ENCODE peak calls at places on chromosomes 4 and X, in four cellular contexts. I is A549, P is HepG2, V is H1. U is an unnamed sample.

GRCh38 chrX:123422875-123423274 is 238.8 kb downstream of the GRIA3 start:
- DNase-seq in V (no peak), P (peak), I (peak), U (peak)

GRCh38 chrX:140765043-140765784 is 55.7 kb downstream of the LINC00632 start:
- DNase-seq in P (no peak), V (no peak), I (peak), U (no peak)

GRCh38 chr4:35100932-35101331 is 1143.4 kb downstream of the ARAP2 start:
- DNase-seq in I (no peak), V (no peak), P (no peak), U (no peak)

GRCh38 chr4:1192091-1192492 is 19.7 kb upstream of the SPON2 start:
- DNase-seq in P (no peak), I (peak), V (no peak), U (peak)

GRCh38 chrX:70322784-70323183 is 32.9 kb downstream of the KIF4A start:
- DNase-seq in V (no peak), P (no peak), I (peak), U (no peak)

GRCh38 chrX:154457491-154458115 is 478 bp upstream of the PLXNA3 start:
- DNase-seq in I (no peak), P (no peak), V (peak), U (peak)

GRCh38 chrX:21996872-21997271 is 35.3 kb upstream of the PHEX start:
- DNase-seq in V (no peak), P (peak), I (peak), U (no peak)

GRCh38 chr4:154314248-154314647 is 177.4 kb downstream of the DCHS2 start:
- DNase-seq in P (peak), V (no peak), I (peak), U (no peak)

GRCh38 chr4:183610033-183610432 is 49.0 kb downstream of the RWDD4 start:
- DNase-seq in P (no peak), V (no peak), I (peak), U (peak)

GRCh38 chr4:108168213-108168671 is 490 bp downstream of the LEF1 start:
- DNase-seq in P (no peak), V (no peak), I (no peak), U (no peak)
- TF ChIP-seq PHF8 in P (no peak), V (no peak), I (no peak), U (no peak)

DNA sequence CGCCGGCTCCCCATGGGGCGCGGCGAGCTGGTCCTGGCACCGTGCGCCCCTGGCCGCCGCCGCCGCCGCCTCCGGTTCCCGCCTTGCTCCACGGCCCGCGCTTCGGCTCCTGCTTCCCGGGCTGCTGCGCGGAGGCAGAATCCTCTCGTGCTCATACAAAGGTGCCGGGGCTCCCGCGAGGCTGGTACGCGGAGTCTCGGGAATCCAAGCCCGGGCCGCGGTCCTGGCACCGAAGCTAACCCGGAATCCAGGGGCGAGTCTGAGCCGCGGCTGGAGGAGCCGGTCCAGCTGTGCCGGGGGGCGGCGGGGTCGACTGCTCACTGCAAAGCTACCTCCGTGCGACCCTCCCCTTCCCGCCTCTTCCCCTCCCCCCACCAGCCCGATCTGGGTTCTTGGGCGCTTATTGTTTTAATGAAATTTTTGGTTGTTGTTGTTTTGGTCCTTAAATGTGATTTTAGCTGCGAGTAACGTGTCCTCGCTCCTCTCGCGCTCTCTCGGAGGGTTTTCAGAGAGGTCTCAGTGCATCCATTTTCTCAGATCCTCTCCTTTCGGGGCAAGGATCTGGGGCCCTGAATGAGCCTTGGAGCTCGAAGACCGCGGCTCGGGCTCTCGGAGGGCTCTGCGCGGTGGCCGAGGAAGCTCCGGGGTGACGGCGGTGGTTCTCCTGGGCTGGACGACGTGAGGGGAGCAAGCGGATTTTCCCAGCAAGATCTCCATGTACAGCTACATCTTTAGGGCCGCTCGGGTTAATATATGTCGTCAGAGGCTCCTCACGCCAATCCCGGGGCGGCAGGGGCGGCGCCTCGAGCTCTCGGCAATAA is at the start of gene HAND2:
- DNase-seq in P (no peak), I (peak), V (peak), U (peak)
- TF ChIP-seq RFX5 in P (no peak), I (no peak), V (no peak), U (no peak)

GRCh38 chrX:23907106-23907495 is 637 bp downstream of the APOO start:
- DNase-seq in V (no peak), I (no peak), P (no peak), U (peak)
- TF ChIP-seq PHF8 in V (no peak), I (no peak), P (no peak), U (no peak)

DNA sequence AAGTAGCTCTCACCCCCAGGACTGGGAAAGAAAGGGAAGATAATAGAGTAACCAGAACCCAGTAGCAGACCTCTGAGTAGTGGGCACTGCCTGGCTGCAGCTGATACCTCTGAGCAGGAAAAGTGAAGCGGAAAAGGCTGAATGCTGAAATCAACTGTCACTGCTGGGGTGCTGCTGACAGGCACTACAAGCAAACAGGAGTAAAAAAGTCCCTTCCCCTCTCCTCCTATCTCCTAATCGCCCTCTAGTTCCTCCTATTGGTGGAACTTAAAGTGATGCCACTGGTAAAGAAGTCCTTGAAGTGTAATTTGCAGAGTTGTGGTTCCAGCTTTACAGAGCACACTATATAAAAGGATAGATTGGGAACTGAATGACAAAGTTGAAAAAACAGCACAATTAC is 32.8 kb upstream of the GLRB start:
- DNase-seq in I (peak), V (peak), P (peak), U (no peak)
- TF ChIP-seq RFX5 in I (no peak), V (no peak), P (no peak), U (no peak)

GRCh38 chr4:173478136-173478860 is 51.7 kb downstream of the HAND2 start:
- DNase-seq in I (no peak), V (no peak), P (no peak), U (no peak)
- TF ChIP-seq PHF8 in I (no peak), V (no peak), P (no peak), U (no peak)

GRCh38 chr4:25146076-25146475 is 14.2 kb downstream of the SEPSECS start:
- DNase-seq in P (no peak), I (no peak), V (no peak), U (peak)

GRCh38 chr4:25141592-25141991 is 18.7 kb downstream of the SEPSECS start:
- DNase-seq in P (no peak), V (no peak), I (no peak), U (peak)

GRCh38 chr4:25142468-25142867 is 17.8 kb downstream of the SEPSECS start:
- DNase-seq in V (no peak), P (no peak), I (no peak), U (no peak)

GRCh38 chr4:25144870-25145481 is 15.3 kb downstream of the SEPSECS start:
- DNase-seq in P (no peak), V (no peak), I (peak), U (peak)
- TF ChIP-seq RFX5 in P (no peak), V (no peak), I (no peak), U (no peak)

DNA sequence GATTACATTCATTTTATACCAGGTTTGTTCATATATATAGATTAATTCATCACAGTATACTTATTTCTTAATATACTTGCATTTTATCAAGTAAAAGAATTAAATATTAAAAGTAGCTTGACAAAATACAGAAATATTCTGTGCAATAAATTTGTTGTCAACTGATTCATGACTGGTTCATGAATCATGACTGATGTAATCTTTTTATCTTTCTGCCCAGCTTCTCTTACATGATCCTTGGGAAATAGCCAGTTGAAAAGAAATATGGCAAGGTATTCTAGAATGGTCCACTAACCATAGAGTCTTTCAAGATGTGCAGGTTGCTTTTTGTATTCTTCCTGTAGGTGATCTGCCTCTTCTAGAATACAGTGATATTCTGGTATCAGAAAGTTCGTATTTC is 4.2 kb upstream of the CCNA2 start:
- DNase-seq in V (no peak), I (peak), P (no peak), U (peak)
- TF ChIP-seq PHF8 in V (no peak), I (no peak), P (no peak), U (no peak)

GRCh38 chr4:168551211-168551610 is 54.4 kb downstream of the PALLD start:
- DNase-seq in V (no peak), I (no peak), P (no peak), U (no peak)
- TF ChIP-seq RFX5 in V (no peak), I (no peak), P (no peak), U (no peak)

GRCh38 chr4:96108146-96108545 is 268.3 kb downstream of the PDHA2 start:
- DNase-seq in I (no peak), P (no peak), V (no peak), U (no peak)

GRCh38 chr4:96097693-96098092 is 257.8 kb downstream of the PDHA2 start:
- DNase-seq in P (no peak), V (no peak), I (no peak), U (no peak)

GRCh38 chr4:96102541-96103018 is 262.7 kb downstream of the PDHA2 start:
- DNase-seq in I (no peak), P (no peak), V (no peak), U (no peak)

GRCh38 chr4:96099031-96099430 is 259.1 kb downstream of the PDHA2 start:
- DNase-seq in V (no peak), I (no peak), P (no peak), U (no peak)

DNA sequence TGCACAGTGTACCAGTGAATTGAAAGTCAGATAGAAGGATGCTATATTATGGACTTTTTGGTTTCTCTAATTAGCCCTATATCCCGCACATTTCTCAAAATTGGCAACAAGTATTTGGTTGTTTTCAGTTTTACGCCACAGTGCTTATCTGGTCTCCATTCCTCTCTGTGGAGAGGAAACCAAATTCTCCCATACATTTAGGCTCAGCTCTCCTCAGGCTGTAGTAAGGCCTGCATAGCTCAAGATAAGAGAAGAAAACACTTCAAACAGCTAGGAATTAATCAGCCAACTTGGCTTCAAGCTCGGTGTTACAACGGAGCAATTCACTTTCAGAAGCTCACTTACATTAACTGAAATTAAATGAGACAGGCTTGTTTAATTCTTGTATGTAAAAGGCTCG is 263.2 kb downstream of the PDHA2 start:
- DNase-seq in I (no peak), P (no peak), V (no peak), U (peak)
- TF ChIP-seq PHF8 in I (no peak), P (no peak), V (no peak), U (no peak)

U was measured in K562.